ENCODE peak calls at places on chromosomes 2 and 18, in five cellular contexts. M is neural crest cell, E is GM23338, V is GM13977, T is fibroblast of pulmonary artery. H is an unnamed sample.

GRCh38 chr2:230602562-230603230 is 109.9 kb upstream of the CAB39 start:
- DNase-seq in T (no peak), V (peak), M (no peak), E (no peak), H (no peak)

GRCh38 chr2:132670961-132671781 is 1.2 kb upstream of the LYPD1 start:
- DNase-seq in M (peak), T (peak), V (no peak), E (peak), H (peak)

GRCh38 chr2:69686855-69687254 is 43.3 kb upstream of the AAK1 start:
- DNase-seq in M (no peak), E (no peak), V (no peak), T (no peak), H (no peak)

GRCh38 chr2:152426801-152427200 is 91.8 kb downstream of the FMNL2 start:
- DNase-seq in E (no peak), M (no peak), T (no peak), V (no peak), H (no peak)

GRCh38 chr18:6633370-6633769 is 96.1 kb upstream of the ARHGAP28 start:
- DNase-seq in M (no peak), V (no peak), T (no peak), E (peak), H (no peak)

GRCh38 chr2:121148481-121148880 is 136.5 kb downstream of the TFCP2L1 start:
- DNase-seq in M (no peak), E (no peak), T (no peak), V (no peak), H (no peak)

GRCh38 chr2:3299703-3300102 is 77.9 kb downstream of the EIPR1 start:
- DNase-seq in V (no peak), T (no peak), M (no peak), E (no peak), H (no peak)

GRCh38 chr2:60392014-60392391 is 161.5 kb downstream of the BCL11A start:
- DNase-seq in M (no peak), E (no peak), T (no peak), V (no peak), H (no peak)

GRCh38 chr18:13558132-13558531 is 168.2 kb downstream of the FAM210A start:
- DNase-seq in V (peak), M (peak), E (peak), T (peak), H (peak)

GRCh38 chr2:47321411-47322031 is 81.4 kb upstream of the MSH2 start:
- DNase-seq in M (no peak), V (no peak), T (no peak), E (no peak), H (peak)

GRCh38 chr2:20415511-20415918 is 31.4 kb upstream of the RHOB start:
- DNase-seq in T (no peak), M (no peak), V (no peak), E (no peak), H (no peak)

GRCh38 chr2:36574560-36574959 is 23.4 kb downstream of the FEZ2 start:
- DNase-seq in V (no peak), T (no peak), M (no peak), E (no peak), H (no peak)

GRCh38 chr2:62808554-62808953 is 103.0 kb downstream of the EHBP1 start:
- DNase-seq in E (no peak), M (no peak), V (no peak), T (peak), H (no peak)

GRCh38 chr2:140994856-140995255 is 1136.0 kb downstream of the LRP1B start:
- DNase-seq in E (no peak), V (no peak), T (no peak), M (no peak), H (no peak)

GRCh38 chr18:69357590-69357989 is 43.1 kb upstream of the DOK6 start:
- DNase-seq in E (no peak), M (no peak), V (no peak), T (no peak), H (no peak)

GRCh38 chr18:13597068-13597467 is 129.3 kb downstream of the FAM210A start:
- DNase-seq in E (peak), T (peak), M (no peak), V (no peak), H (no peak)

GRCh38 chr2:20113986-20114938 is 62.8 kb upstream of the LAPTM4A start:
- DNase-seq in E (no peak), T (no peak), M (no peak), V (no peak), H (no peak)

GRCh38 chr2:70141754-70142589 is 48.8 kb downstream of the C2orf42 start:
- DNase-seq in M (peak), T (peak), E (peak), V (peak), H (peak)

GRCh38 chr2:154771664-154772284 is 73.3 kb downstream of the KCNJ3 start:
- DNase-seq in T (no peak), E (no peak), M (no peak), V (no peak), H (no peak)

GRCh38 chr2:55966431-55967118 is 43.0 kb upstream of the EFEMP1 start:
- DNase-seq in V (no peak), E (no peak), M (no peak), T (peak), H (no peak)

GRCh38 chr2:48548871-48549270 is 18.9 kb downstream of the STON1 start:
- DNase-seq in T (no peak), E (no peak), V (no peak), M (no peak), H (no peak)

GRCh38 chr2:7020939-7021470 is 103.8 kb downstream of the RNF144A start:
- DNase-seq in E (no peak), M (no peak), V (no peak), T (no peak), H (no peak)

GRCh38 chr2:218079943-218080913 is 11.2 kb downstream of the RUFY4 start:
- DNase-seq in E (no peak), M (no peak), T (no peak), V (no peak), H (no peak)

GRCh38 chr2:60867007-60867406 is 14.4 kb upstream of the REL start:
- DNase-seq in M (no peak), E (no peak), T (no peak), V (no peak), H (no peak)

GRCh38 chr2:219452361-219453317 is 18.0 kb downstream of the SPEG start:
- DNase-seq in M (no peak), T (peak), V (no peak), E (no peak), H (no peak)

GRCh38 chr18:54926593-54927297 is 32.5 kb downstream of the CCDC68 start:
- DNase-seq in M (no peak), E (no peak), V (no peak), T (peak), H (no peak)

GRCh38 chr2:237729681-237730475 is 68.7 kb upstream of the RBM44 start:
- DNase-seq in V (no peak), E (no peak), M (no peak), T (no peak), H (no peak)

GRCh38 chr2:169225906-169226305 is 136.4 kb downstream of the LRP2 start:
- DNase-seq in V (no peak), T (no peak), M (no peak), E (no peak), H (no peak)

GRCh38 chr2:169222665-169223064 is 139.7 kb downstream of the LRP2 start:
- DNase-seq in T (no peak), M (no peak), E (no peak), V (no peak), H (no peak)

GRCh38 chr2:169225233-169225750 is 137.0 kb downstream of the LRP2 start:
- DNase-seq in M (no peak), T (no peak), E (no peak), V (no peak), H (no peak)

DNA sequence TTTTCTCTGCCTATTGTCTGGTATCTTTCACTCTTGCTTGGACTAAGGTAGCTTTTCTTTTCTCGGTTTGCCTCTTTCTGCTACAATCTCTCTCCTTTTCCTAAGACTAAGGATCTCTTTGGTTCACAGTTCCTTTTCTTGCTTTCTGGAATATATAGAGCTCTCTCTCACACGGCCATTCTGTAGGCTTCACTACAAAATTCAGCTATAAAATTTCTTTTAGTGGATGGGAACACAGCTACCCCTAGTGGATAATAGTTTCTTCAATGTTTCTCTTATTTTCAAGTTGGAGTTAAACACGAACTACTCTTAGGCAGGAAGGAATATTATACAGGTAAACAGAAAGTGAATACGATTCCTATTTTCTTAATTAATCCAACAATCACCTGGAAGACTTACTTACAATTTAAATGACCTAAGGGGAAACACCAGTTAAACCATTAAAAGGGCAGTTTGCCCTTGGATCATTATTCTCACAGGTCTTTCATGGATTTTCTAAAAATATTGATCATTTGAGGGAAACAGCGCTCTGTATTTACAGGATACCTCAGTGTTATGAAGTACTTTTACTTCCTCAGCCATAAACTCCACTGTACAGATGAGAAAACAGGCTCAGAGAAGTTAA is 140.5 kb downstream of the LRP2 start:
- DNase-seq in V (no peak), T (peak), M (no peak), E (peak), H (no peak)
- TF ChIP-seq CTCF in V (no peak), T (peak), M (peak), E (peak), H (peak)

GRCh38 chr2:194550702-194551101 is 1106.3 kb upstream of the SLC39A10 start:
- DNase-seq in V (no peak), T (no peak), E (no peak), M (no peak), H (no peak)

GRCh38 chr2:194549387-194549786 is 1107.6 kb upstream of the SLC39A10 start:
- DNase-seq in E (no peak), M (no peak), T (no peak), V (no peak), H (no peak)

DNA sequence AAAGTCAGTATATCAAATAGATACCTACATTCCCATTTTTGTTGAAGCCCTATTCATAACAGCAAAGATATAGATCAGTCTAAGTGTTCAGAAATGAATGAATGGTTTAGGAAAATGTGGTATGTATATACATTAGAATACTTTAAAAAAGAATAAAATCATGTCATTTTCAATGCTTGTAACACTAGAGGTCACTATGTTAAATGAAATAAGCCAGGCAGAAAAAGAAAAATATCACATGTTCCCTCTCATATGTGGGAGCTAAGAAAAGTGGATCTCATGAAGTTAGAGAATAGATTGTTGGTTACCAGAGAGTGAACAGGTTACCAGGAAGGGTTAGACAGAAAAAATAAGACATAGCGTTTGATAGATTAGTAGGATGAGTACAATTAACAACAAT is 1111.0 kb upstream of the SLC39A10 start:
- DNase-seq in M (no peak), T (peak), E (peak), V (no peak), H (no peak)
- TF ChIP-seq CTCF in M (peak), T (peak), E (peak), V (peak), H (no peak)

DNA sequence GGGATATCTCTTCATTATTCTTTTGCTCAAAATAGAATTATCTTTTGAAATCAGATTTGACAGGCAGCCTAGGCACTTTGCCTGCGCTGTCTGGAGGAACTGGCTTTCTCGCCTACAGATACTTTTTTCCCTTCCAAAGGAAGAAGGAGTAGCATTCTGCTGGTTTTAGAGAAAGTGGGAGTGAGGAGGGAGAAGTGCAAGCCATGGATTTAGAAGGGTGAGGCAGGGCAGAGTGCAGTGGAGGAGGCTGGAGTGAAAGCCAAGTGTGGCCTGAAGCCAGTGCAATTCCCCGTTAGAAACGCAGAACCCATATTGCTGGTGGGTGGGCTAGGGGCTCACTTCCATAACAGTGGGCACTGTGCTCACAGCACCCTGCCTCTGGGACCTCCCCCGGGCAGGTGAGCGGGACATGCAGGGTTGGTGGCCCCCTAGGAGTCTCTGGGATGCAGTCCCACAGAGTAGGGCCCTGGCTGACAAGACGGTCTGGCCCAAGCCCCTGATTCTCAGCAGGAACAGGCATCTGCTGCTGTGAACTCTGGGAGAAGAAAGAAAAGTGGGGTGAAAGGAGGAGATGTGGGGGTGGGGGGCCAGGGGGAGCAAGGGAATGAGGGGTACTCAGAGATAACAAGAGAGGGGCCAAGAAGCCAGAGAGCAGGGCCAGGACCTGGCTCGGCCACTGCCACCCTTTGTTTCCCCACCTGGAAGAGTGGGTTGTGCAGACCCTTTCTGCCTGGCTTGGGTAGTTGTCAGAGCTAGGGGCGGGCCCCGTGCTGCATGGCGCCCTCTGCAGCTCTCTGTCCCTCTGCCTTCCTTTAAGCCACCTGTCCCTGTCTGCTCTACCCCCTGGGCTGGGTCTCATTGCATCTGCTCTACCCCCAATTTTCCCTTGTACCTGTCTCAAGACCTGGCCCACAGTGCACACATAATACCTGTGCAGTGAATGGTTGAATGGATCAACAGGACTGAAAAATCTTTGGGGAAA is 273.5 kb upstream of the HS6ST1 start:
- DNase-seq in T (no peak), E (peak), M (no peak), V (no peak), H (no peak)
- TF ChIP-seq CTCF in T (no peak), E (peak), M (no peak), V (no peak), H (no peak)

DNA sequence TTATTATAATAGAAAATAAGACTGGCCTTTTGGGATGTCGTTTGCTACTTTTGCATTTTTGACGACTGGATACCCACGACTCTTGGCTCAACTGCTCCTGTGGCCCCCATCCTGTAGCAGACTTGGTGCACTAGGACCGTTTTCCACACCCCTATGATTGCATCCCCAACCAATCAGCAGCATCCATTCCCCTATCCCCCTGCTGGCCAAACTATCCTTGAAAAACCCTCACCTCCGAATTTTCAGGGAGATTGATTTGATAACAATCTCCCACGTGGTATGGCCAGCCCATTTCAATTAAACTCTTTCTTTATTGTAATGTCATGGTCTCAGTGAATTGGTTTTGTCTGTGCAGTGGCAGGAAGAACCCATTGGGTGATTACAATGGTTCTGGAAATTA is 37.9 kb upstream of the TTR start:
- DNase-seq in T (no peak), E (peak), M (no peak), V (no peak), H (no peak)
- TF ChIP-seq CTCF in T (peak), E (peak), M (peak), V (peak), H (peak)

DNA sequence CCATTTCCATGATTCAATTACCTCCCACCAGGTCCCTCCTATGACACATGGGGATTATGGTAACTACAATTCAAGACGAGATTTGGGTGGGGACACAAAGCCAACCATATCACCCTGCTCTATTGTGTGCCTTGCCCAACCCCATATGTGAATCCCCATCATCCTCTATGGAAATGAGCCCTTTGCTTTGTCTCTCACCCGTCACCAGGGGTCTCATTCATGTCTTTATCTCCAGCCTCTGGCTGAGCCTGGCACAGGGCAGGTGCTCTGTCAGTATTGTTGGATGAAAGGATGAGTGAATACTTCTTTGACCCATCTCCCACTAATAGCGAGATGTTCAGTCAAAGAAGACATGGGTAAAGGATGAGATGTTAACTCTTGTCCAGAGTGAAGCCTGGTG is 116.6 kb upstream of the LGALSL start:
- DNase-seq in T (no peak), V (no peak), E (no peak), M (no peak), H (no peak)
- TF ChIP-seq CTCF in T (no peak), V (no peak), E (no peak), M (no peak), H (no peak)

H was measured in glutamatergic neuron.